ENCODE peak calls at places on chromosomes 6 and 20, in seven cellular contexts. F, L, M, K, B, E and Y are unnamed samples.

GRCh38 chr20:59006864-59007757 is at the start of gene CTSZ:
- DNase-seq in B (peak; percentile 69), F (peak; percentile 71), K (peak; percentile 67), M (peak; percentile 81), E (peak; percentile 37), L (peak; percentile 88), Y (peak; percentile 91)

GRCh38 chr6:123604067-123604466 is 32.7 kb downstream of the TRDN start:
- DNase-seq in E (no peak), M (no peak), F (no peak), K (no peak), L (no peak), B (no peak), Y (no peak)

GRCh38 chr20:49672109-49672681 is 41.5 kb downstream of the B4GALT5 start:
- DNase-seq in F (no peak), K (no peak), M (no peak), B (no peak), L (no peak), E (no peak), Y (no peak)

GRCh38 chr20:25865715-25866656 is 169.3 kb upstream of the ZNF337 start:
- DNase-seq in E (peak; percentile 61), K (peak; percentile 89), F (peak; percentile 83), L (peak; percentile 83), M (peak; percentile 78), B (peak; percentile 73), Y (peak; percentile 91)

GRCh38 chr20:2206957-2207769 is 88.6 kb upstream of the TGM3 start:
- DNase-seq in M (peak; percentile 69), K (peak; percentile 85), B (peak; percentile 76), F (peak; percentile 89), E (peak; percentile 9), L (peak; percentile 86), Y (peak; percentile 91)

GRCh38 chr6:35343092-35343834 is 905 bp downstream of the PPARD start:
- DNase-seq in L (peak; percentile 73), K (no peak), M (peak; percentile 36), E (no peak), B (no peak), F (peak; percentile 30), Y (peak; percentile 79)

GRCh38 chr6:164947174-164947573 is 362.2 kb downstream of the C6orf118 start:
- DNase-seq in L (no peak), E (no peak), M (no peak), F (no peak), B (no peak), K (no peak), Y (no peak)

GRCh38 chr6:145844933-145845531 is 30.4 kb upstream of the FBXO30 start:
- DNase-seq in F (no peak), B (no peak), M (no peak), E (no peak), L (no peak), K (no peak), Y (no peak)

GRCh38 chr6:30912746-30913520 is 1.1 kb upstream of the VARS2 start:
- DNase-seq in E (no peak), L (peak; percentile 26), F (no peak), B (no peak), M (no peak), K (no peak), Y (no peak)

GRCh38 chr6:122614303-122614702 is 4.1 kb downstream of the PKIB start:
- DNase-seq in K (no peak), M (no peak), E (no peak), B (no peak), F (no peak), L (no peak), Y (no peak)

GRCh38 chr6:149015224-149015876 is 268.5 kb downstream of the UST start:
- DNase-seq in B (no peak), K (no peak), F (no peak), L (no peak), E (no peak), M (no peak), Y (no peak)

GRCh38 chr20:24406761-24407550 is 62.5 kb upstream of the SYNDIG1 start:
- DNase-seq in B (no peak), L (no peak), K (peak; percentile 8), F (no peak), M (no peak), E (no peak), Y (no peak)

GRCh38 chr6:14711056-14711703 is 534.7 kb upstream of the JARID2 start:
- DNase-seq in M (no peak), E (peak; percentile 20), K (peak; percentile 66), L (no peak), B (no peak), F (no peak), Y (no peak)

GRCh38 chr6:14710421-14710820 is 535.4 kb upstream of the JARID2 start:
- DNase-seq in E (no peak), M (no peak), L (no peak), F (no peak), K (no peak), B (no peak), Y (no peak)

GRCh38 chr6:14707971-14708465 is 537.9 kb upstream of the JARID2 start:
- DNase-seq in K (no peak), F (no peak), M (no peak), L (no peak), E (no peak), B (no peak), Y (no peak)

GRCh38 chr6:14709066-14709670 is 536.7 kb upstream of the JARID2 start:
- DNase-seq in M (no peak), E (no peak), B (no peak), F (no peak), L (no peak), K (no peak), Y (no peak)

DNA sequence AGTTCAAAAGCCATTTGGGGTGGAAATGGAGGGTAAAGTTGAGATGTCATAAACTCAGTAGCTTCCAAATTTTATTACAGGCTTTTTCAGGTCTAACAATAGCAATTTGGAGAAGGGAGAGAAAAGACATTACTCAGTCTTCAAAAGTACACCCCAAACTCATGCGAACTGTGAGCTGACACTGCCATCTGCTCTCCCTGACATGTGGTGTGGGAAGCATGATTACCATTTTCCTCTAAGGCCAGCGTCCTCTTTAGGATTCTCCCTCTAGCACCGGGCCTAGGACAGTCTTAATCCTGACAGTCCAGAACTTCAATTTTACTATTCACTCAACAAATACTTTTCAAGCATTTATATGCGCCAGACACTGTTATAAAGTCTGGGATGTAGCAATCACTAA is 536.0 kb upstream of the JARID2 start:
- DNase-seq in L (no peak), F (no peak), E (no peak), M (no peak), B (no peak), K (no peak), Y (no peak)
- H3K27ac ChIP-seq in L (no peak overlapping the region), F (no peak overlapping the region), E (peak overlapping the region; percentile 45), M (no peak overlapping the region), B (no peak overlapping the region), K (no peak overlapping the region), Y (no peak overlapping the region)

DNA sequence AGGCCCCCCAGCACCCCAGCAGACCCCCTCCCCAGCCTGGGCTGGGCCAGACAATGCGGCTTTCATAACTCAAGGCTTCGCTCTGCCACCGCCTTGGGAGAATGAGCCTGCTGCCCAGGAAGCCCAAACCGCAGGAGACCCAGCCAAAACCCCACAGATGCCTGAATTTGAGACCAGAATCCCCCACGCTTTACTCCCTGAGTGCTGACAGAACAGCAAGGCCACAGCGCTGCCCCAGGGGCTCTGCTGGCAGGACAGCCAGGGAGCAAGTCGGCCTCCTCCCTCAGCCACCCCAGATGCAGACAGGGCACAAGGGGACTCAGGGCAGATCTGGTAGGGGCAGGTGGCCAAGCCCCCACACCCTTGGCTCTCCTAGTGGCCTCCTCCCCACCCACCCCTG is 2.2 kb downstream of the MDFI start:
- DNase-seq in F (no peak), L (peak; percentile 30), B (no peak), M (no peak), E (no peak), K (no peak), Y (no peak)
- H3K27ac ChIP-seq in F (no peak overlapping the region), L (no peak overlapping the region), B (no peak overlapping the region), M (no peak overlapping the region), E (no peak overlapping the region), K (no peak overlapping the region), Y (no peak overlapping the region)

DNA sequence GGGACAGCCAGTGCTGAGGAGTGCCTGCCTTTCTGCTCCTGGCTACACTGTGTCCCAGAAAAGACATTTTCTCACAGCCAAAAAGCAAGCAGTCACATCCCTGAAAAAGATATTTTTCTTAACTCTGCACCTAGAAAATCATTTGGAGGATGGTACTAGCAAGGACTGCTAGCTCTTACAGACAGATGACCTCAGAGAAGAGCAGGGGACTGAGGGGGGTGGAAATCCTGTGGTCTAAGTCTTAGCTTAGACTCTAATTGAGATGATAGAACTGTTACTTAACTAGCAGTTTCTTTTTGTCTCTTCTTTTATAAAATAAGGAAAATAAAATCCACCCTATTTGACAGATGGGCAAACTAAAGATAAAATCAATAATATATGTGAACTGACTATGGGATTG is 152.8 kb downstream of the TMEM200A start:
- DNase-seq in E (no peak), F (no peak), M (no peak), K (no peak), B (no peak), L (no peak), Y (no peak)
- H3K27ac ChIP-seq in E (no peak overlapping the region), F (no peak overlapping the region), M (no peak overlapping the region), K (no peak overlapping the region), B (no peak overlapping the region), L (no peak overlapping the region), Y (no peak overlapping the region)

GRCh38 chr20:37690626-37691369 is 3.0 kb upstream of the CTNNBL1 start:
- DNase-seq in F (no peak), M (no peak), B (no peak), L (no peak), K (no peak), E (no peak), Y (no peak)

GRCh38 chr20:37693203-37693602 is 627 bp upstream of the CTNNBL1 start:
- DNase-seq in E (no peak), F (no peak), B (no peak), L (no peak), K (no peak), M (no peak), Y (no peak)

GRCh38 chr20:37692447-37693166 is 1.2 kb upstream of the CTNNBL1 start:
- DNase-seq in B (no peak), E (no peak), L (no peak), F (no peak), K (no peak), M (no peak), Y (no peak)

GRCh38 chr20:37695684-37696342 is 2.0 kb downstream of the CTNNBL1 start:
- DNase-seq in E (no peak), L (no peak), F (no peak), M (no peak), B (no peak), K (no peak), Y (no peak)

DNA sequence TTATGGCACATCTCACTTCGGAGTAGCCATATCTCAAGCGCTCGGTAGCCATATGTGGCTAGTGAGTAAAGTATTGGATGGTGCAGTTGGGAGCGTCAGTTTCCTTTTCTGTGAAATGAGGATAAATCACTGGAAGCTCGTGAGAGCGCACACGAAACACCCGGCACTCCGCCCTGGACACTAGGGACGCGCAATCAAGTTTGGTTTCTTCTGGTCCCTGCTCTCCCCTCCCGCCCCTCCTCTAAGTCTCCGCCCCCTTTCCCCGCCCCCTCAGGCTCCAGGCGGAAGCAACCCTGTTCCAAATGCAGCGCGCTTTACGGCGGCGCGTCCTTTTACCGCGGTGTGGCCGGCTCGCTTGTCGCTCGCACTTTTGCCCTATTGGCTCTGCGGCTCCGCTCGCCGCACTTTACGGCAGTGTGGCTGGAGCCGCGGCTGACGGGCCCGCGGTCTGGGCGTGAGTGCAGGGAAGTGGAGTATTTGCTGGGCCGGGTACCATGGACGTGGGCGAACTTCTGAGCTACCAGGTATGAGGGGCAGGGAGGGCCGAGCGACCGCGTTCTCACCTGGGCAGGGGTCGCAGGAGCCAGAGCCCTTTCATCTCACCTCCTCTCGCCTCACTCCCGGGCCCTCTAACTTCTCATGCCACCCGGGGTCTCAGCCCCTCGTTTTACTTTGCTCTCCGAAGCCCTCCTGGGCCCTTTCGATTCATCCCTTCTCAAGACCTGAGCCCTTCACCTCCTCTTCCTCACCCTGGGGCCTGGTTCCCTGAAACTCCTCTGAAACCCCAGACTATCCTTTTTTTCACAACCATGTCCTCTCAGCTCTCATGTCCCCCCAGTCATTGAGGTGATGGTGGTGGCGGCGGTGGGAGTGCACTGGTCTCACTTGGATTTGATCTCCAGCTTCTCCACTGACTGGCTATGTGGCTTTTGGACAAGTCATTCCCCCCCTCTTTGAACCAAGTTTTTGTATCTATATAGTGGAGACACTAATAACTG is at the start of gene CTNNBL1:
- DNase-seq in E (peak; percentile 95), L (peak; percentile 99), K (peak; percentile 98), F (peak; percentile 99), B (peak; percentile 96), M (peak; percentile 98), Y (peak; percentile 99)
- H3K27ac ChIP-seq in E (peak within 1 kb of the TSS; percentile 76), L (peak within 1 kb of the TSS; percentile 47), K (no peak within 1 kb of the TSS), F (no peak within 1 kb of the TSS), B (peak within 1 kb of the TSS; percentile 60), M (peak within 1 kb of the TSS; percentile 78), Y (peak within 1 kb of the TSS; percentile 44)